ENCODE peak calls at places on chromosomes 1 and 21, in eight cellular contexts. Q, X, F, I, G, D, V and U are unnamed samples.

GRCh38 chr1:220294754-220295419 is 22.6 kb upstream of the RAB3GAP2 start:
- DNase-seq in Q (no peak), X (no peak), F (no peak), I (no peak), G (no peak), D (no peak), V (no peak), U (no peak)

GRCh38 chr1:160411963-160412362 is 11.6 kb downstream of the VANGL2 start:
- DNase-seq in Q (no peak), X (no peak), F (no peak), I (no peak), G (no peak), D (no peak), V (no peak), U (no peak)

GRCh38 chr1:93766451-93766850 is 84.8 kb upstream of the BCAR3 start:
- DNase-seq in Q (no peak), X (peak; percentile 79), F (no peak), I (no peak), G (no peak), D (no peak), V (no peak), U (no peak)

GRCh38 chr1:78492376-78492950 is 1.7 kb downstream of the PTGFR start:
- DNase-seq in Q (no peak), X (no peak), F (no peak), I (no peak), G (no peak), D (no peak), V (no peak), U (no peak)

GRCh38 chr1:1479547-1480483 is 8.2 kb downstream of the ATAD3B start:
- DNase-seq in Q (no peak), X (no peak), F (no peak), I (no peak), G (no peak), D (no peak), V (no peak), U (no peak)

GRCh38 chr21:44727321-44727720 is 15.9 kb upstream of the TSPEAR start:
- DNase-seq in Q (no peak), X (no peak), F (no peak), I (no peak), G (no peak), D (no peak), V (no peak), U (no peak)

GRCh38 chr1:20063861-20064292 is 6.1 kb upstream of the PLA2G5 start:
- DNase-seq in Q (no peak), X (no peak), F (no peak), I (peak; percentile 59), G (peak; percentile 81), D (no peak), V (no peak), U (peak; percentile 86)

GRCh38 chr1:94924967-94925366 is 1.9 kb downstream of the CNN3 start:
- DNase-seq in Q (no peak), X (no peak), F (no peak), I (peak; percentile 58), G (peak; percentile 35), D (no peak), V (no peak), U (peak; percentile 34)

GRCh38 chr1:6220236-6220635 is 14.3 kb downstream of the RNF207 start:
- DNase-seq in Q (no peak), X (peak; percentile 17), F (no peak), I (no peak), G (peak; percentile 73), D (no peak), V (no peak), U (no peak)

GRCh38 chr1:53616927-53617326 is 122.0 kb downstream of the GLIS1 start:
- DNase-seq in Q (no peak), X (no peak), F (no peak), I (no peak), G (no peak), D (no peak), V (no peak), U (no peak)

GRCh38 chr1:223844962-223845809 is 561 bp downstream of the TP53BP2 start:
- DNase-seq in Q (peak; percentile 59), X (peak; percentile 62), F (peak; percentile 56), I (peak; percentile 75), G (peak; percentile 62), D (peak; percentile 74), V (no peak), U (peak; percentile 68)

GRCh38 chr1:150997949-150998348 is 8.8 kb downstream of the MINDY1 start:
- DNase-seq in Q (no peak), X (no peak), F (no peak), I (no peak), G (no peak), D (no peak), V (no peak), U (no peak)

GRCh38 chr1:54188291-54188690 is 11.5 kb downstream of the CYB5RL start:
- DNase-seq in Q (no peak), X (no peak), F (no peak), I (no peak), G (no peak), D (no peak), V (no peak), U (no peak)

GRCh38 chr1:185560760-185561159 is 173.4 kb upstream of the HMCN1 start:
- DNase-seq in Q (no peak), X (no peak), F (no peak), I (no peak), G (no peak), D (no peak), V (no peak), U (no peak)